ENCODE peak calls at places on chromosomes 3 and 15, in six cellular contexts. J, I, F, P, N and R are unnamed samples.

GRCh38 chr15:55740479-55740878 is 2.5 kb downstream of the PRTG start:
- DNase-seq in J (no peak), I (no peak), F (no peak), P (no peak), N (no peak), R (no peak)

GRCh38 chr3:54358327-54358726 is 236.0 kb downstream of the CACNA2D3 start:
- DNase-seq in J (no peak), I (no peak), F (no peak), P (no peak), N (no peak), R (no peak)

GRCh38 chr3:180416111-180416541 is 185.8 kb upstream of the TTC14 start:
- DNase-seq in J (no peak), I (no peak), F (no peak), P (no peak), N (no peak), R (no peak)

GRCh38 chr3:72044231-72044935 is 259.4 kb upstream of the PROK2 start:
- DNase-seq in J (no peak), I (no peak), F (no peak), P (no peak), N (no peak), R (no peak)

GRCh38 chr15:39974656-39975230 is 40.8 kb downstream of the EIF2AK4 start:
- DNase-seq in J (no peak), I (no peak), F (no peak), P (no peak), N (no peak), R (no peak)

GRCh38 chr3:98329392-98330124 is 24.1 kb upstream of the OR5K4 start:
- DNase-seq in J (peak), I (peak), F (no peak), P (peak), N (peak), R (peak)

GRCh38 chr3:150409527-150410310 is 1.6 kb downstream of the TSC22D2 start:
- DNase-seq in J (peak), I (peak), F (peak), P (no peak), N (peak), R (peak)

GRCh38 chr3:33074217-33075067 is 22.5 kb downstream of the GLB1 start:
- DNase-seq in J (peak), I (peak), F (no peak), P (peak), N (peak), R (peak)

GRCh38 chr15:85412956-85413854 is 32.8 kb downstream of the AKAP13 start:
- DNase-seq in J (peak), I (peak), F (peak), P (peak), N (no peak), R (no peak)

GRCh38 chr15:40984963-40985362 is 31.7 kb downstream of the CHAC1 start:
- DNase-seq in J (peak), I (peak), F (no peak), P (no peak), N (no peak), R (no peak)

GRCh38 chr15:85333132-85333831 is 47.1 kb upstream of the AKAP13 start:
- DNase-seq in J (no peak), I (peak), F (no peak), P (no peak), N (no peak), R (no peak)

GRCh38 chr3:33915796-33916589 is 117.6 kb downstream of the PDCD6IP start:
- DNase-seq in J (no peak), I (peak), F (no peak), P (no peak), N (no peak), R (no peak)

GRCh38 chr3:112686360-112686759 is 45.4 kb upstream of the CCDC80 start:
- DNase-seq in J (no peak), I (no peak), F (no peak), P (no peak), N (no peak), R (no peak)

GRCh38 chr3:139935071-139935865 is at the start of gene CLSTN2:
- DNase-seq in J (peak), I (peak), F (peak), P (peak), N (peak), R (peak)

GRCh38 chr3:125079675-125080045 is 23.9 kb upstream of the HEG1 start:
- DNase-seq in J (peak), I (no peak), F (no peak), P (no peak), N (no peak), R (peak)

GRCh38 chr3:57597973-57598351 is 818 bp upstream of the ARF4 start:
- DNase-seq in J (peak), I (no peak), F (no peak), P (no peak), N (no peak), R (no peak)

GRCh38 chr3:158094235-158094916 is 11.8 kb downstream of the SHOX2 start:
- DNase-seq in J (no peak), I (no peak), F (no peak), P (no peak), N (no peak), R (no peak)

GRCh38 chr3:37032961-37033360 is 39.6 kb downstream of the MLH1 start:
- DNase-seq in J (no peak), I (no peak), F (no peak), P (no peak), N (no peak), R (no peak)

GRCh38 chr3:170419301-170420087 is 826 bp downstream of the CLDN11 start:
- DNase-seq in J (no peak), I (peak), F (peak), P (peak), N (no peak), R (no peak)